ENCODE peak calls at places on chromosomes 12 and 14, in nine cellular contexts. O is upper lobe of right lung; W is left ventricle myocardium inferior; C is prostate gland; J is effector memory CD4-positive, alpha-beta T cell; Q is adrenal gland; X is esophagus squamous epithelium; B is aorta; M is pancreas. G is an unnamed sample. For H3K4me1, the result is how much of the 10 kb centered on the place peaks cover.

GRCh38 chr12:111311011-111311410 is 57.9 kb downstream of the PHETA1 start:
- DNase-seq in X (no peak), O (no peak), B (no peak), W (no peak), J (no peak), M (no peak), C (no peak), Q (no peak), G (no peak)

GRCh38 chr12:130747867-130748740 is 32.0 kb upstream of the RIMBP2 start:
- DNase-seq in W (peak), M (peak), O (peak), X (no peak), J (peak), Q (peak), B (peak), C (peak), G (peak)

GRCh38 chr14:104367811-104368750 is 211.5 kb upstream of the C14orf180 start:
- DNase-seq in J (no peak), B (peak), O (no peak), Q (no peak), W (no peak), C (no peak), X (no peak), M (no peak), G (peak)

GRCh38 chr14:97077253-97077653 is 280.1 kb downstream of the VRK1 start:
- DNase-seq in J (no peak), B (no peak), M (no peak), W (peak), X (no peak), O (no peak), Q (peak), C (no peak), G (peak)

GRCh38 chr12:13094349-13094748 is 9.1 kb downstream of the GSG1 start:
- DNase-seq in Q (no peak), O (no peak), B (no peak), M (no peak), X (no peak), W (no peak), J (no peak), C (no peak), G (no peak)

GRCh38 chr12:128381961-128382360 is 115.0 kb downstream of the TMEM132C start:
- DNase-seq in Q (no peak), C (no peak), W (no peak), J (no peak), O (no peak), B (no peak), M (no peak), X (no peak), G (no peak)

GRCh38 chr14:40599726-40600125 is 1007.0 kb upstream of the LRFN5 start:
- DNase-seq in X (no peak), C (no peak), Q (no peak), O (no peak), B (no peak), M (no peak), W (no peak), J (no peak), G (no peak)

GRCh38 chr12:2797721-2798418 is 3.1 kb downstream of the FKBP4 start:
- DNase-seq in X (no peak), W (peak), B (no peak), M (peak), O (no peak), Q (peak), C (no peak), J (no peak), G (peak)

GRCh38 chr14:76836029-76836630 is 9.9 kb downstream of the LRRC74A start:
- DNase-seq in J (no peak), C (no peak), W (no peak), B (no peak), Q (peak), M (peak), O (peak), X (no peak), G (no peak)

GRCh38 chr14:99236386-99237133 is 35.4 kb downstream of the BCL11B start:
- DNase-seq in Q (no peak), B (no peak), C (no peak), J (no peak), O (no peak), W (no peak), M (no peak), X (no peak), G (no peak)

GRCh38 chr12:69645031-69645430 is 34.3 kb upstream of the LRRC10 start:
- DNase-seq in O (no peak), B (no peak), J (no peak), Q (no peak), C (no peak), M (no peak), X (no peak), W (no peak), G (no peak)

GRCh38 chr12:28527631-28528249 is 337.5 kb downstream of the CCDC91 start:
- DNase-seq in Q (no peak), M (no peak), X (no peak), W (no peak), C (no peak), O (peak), J (no peak), B (no peak), G (no peak)

GRCh38 chr12:93813181-93813580 is 136.0 kb downstream of the CRADD start:
- DNase-seq in Q (no peak), W (no peak), J (no peak), M (no peak), B (no peak), C (no peak), O (no peak), X (no peak), G (no peak)

GRCh38 chr12:132554857-132555630 is 55.3 kb downstream of the LRCOL1 start:
- DNase-seq in O (no peak), B (no peak), J (no peak), C (no peak), Q (no peak), M (no peak), X (no peak), W (no peak), G (no peak)

GRCh38 chr12:2833810-2834209 is 1.0 kb downstream of the NRIP2 start:
- DNase-seq in C (no peak), J (no peak), O (no peak), Q (no peak), M (no peak), X (no peak), W (no peak), B (no peak), G (no peak)

GRCh38 chr12:92362785-92363184 is 217.1 kb upstream of the BTG1 start:
- DNase-seq in M (no peak), C (no peak), B (no peak), X (no peak), J (no peak), Q (no peak), O (no peak), W (no peak), G (no peak)

GRCh38 chr12:94080684-94081009 is 67.7 kb upstream of the PLXNC1 start:
- DNase-seq in W (no peak), X (no peak), O (no peak), M (no peak), C (no peak), Q (no peak), B (no peak), J (no peak), G (no peak)

GRCh38 chr14:65832431-65833253 is 420.1 kb downstream of the FUT8 start:
- DNase-seq in O (no peak), B (no peak), X (no peak), M (no peak), Q (no peak), W (no peak), C (no peak), J (no peak), G (no peak)

GRCh38 chr12:107331912-107332311 is 238.6 kb upstream of the CRY1 start:
- DNase-seq in B (no peak), W (no peak), Q (no peak), M (no peak), O (no peak), J (no peak), X (no peak), C (no peak), G (no peak)

GRCh38 chr12:1527789-1528188 is 66.6 kb downstream of the FBXL14 start:
- DNase-seq in B (no peak), J (no peak), Q (no peak), X (no peak), W (no peak), O (peak), M (no peak), C (no peak), G (no peak)

GRCh38 chr14:100132161-100132902 is 27.1 kb downstream of the DEGS2 start:
- DNase-seq in J (no peak), Q (no peak), M (no peak), B (peak), C (no peak), X (no peak), O (no peak), W (no peak), G (no peak)

GRCh38 chr12:113392563-113392962 is 11.1 kb downstream of the SDS start:
- DNase-seq in X (no peak), O (no peak), C (no peak), J (no peak), W (no peak), Q (no peak), B (no peak), M (no peak), G (no peak)
- H3K4me1 ChIP-seq in X (under half), O (under half), C (under half), J (under half), W (under half), Q (under half), B (under half), M (under half), G (under half)

GRCh38 chr12:82688035-82688501 is 1.4 kb downstream of the TMTC2 start:
- DNase-seq in B (no peak), Q (no peak), W (no peak), X (no peak), M (no peak), J (no peak), O (no peak), C (no peak), G (no peak)

GRCh38 chr12:82685721-82686222 is 934 bp upstream of the TMTC2 start:
- DNase-seq in W (peak), J (peak), C (peak), X (peak), M (peak), B (peak), Q (peak), O (peak), G (peak)

GRCh38 chr12:82686223-82687019 is at the start of gene TMTC2:
- DNase-seq in W (peak), O (peak), C (peak), M (peak), Q (peak), J (peak), X (peak), B (peak), G (peak)

GRCh38 chr12:82688619-82689018 is 1.9 kb downstream of the TMTC2 start:
- DNase-seq in X (no peak), M (no peak), W (no peak), Q (no peak), B (no peak), O (no peak), J (no peak), C (no peak), G (no peak)

DNA sequence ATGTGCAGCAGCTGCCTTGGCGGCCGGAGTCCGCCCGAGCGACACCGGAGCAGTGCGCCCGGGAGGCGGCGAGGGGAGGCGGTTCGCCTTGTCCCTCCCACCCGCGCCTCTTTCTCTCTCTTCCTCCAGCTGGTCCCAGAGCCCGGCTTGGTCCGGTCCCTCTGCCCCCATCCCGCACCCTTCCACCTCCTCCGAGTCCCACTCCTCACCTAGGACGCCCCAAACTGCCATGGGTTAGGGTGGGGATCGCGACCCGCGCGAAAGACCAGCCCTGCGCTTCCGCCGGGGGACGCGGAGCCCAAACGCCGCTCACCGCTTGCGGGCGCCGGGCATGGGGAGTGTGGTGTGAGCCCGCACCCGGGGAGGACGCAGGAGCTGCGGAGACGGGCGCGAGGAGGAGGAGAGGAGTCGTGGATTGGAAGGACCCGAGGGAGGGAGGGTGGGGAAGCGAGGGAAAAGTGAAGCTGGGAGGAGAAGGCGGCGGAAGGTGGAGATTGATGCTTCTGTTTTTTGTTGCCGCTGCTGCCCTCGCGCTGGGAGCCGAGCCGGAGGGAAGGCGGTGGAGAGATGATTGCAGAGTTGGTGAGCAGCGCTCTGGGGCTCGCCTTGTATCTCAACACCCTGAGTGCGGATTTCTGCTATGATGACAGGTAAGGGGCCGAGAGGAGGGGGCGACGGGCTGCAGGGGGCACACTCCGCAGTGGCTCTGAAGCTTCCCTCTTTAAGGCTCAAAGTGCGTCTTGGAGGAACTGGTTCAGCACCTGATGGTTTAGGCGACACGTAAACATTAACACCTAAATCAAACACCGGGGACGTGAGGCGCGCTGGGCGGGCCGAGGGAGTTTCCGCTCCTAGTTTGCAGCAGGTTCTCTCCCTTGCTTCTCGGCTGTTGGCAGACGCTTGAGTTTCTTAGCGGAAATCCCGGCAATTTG is 580 bp downstream of the TMTC2 start:
- DNase-seq in B (peak), Q (peak), C (peak), X (no peak), M (peak), O (peak), W (peak), J (peak), G (peak)
- H3K27ac ChIP-seq in B (peak), Q (peak), C (peak), X (peak), M (peak), O (peak), W (peak), J (peak), G (peak)

GRCh38 chr12:116870306-116870705 is 10.9 kb downstream of the HRK start:
- DNase-seq in X (no peak), Q (no peak), M (no peak), C (no peak), J (no peak), W (no peak), O (no peak), B (no peak), G (no peak)
- H3K4me1 ChIP-seq in X (under half), Q (under half), M (under half), C (under half), J (under half), W (under half), O (under half), B (under half), G (under half)

GRCh38 chr14:103201801-103202200 is 78.5 kb downstream of the TNFAIP2 start:
- DNase-seq in B (no peak), O (no peak), X (no peak), M (no peak), J (no peak), Q (no peak), W (no peak), C (no peak), G (no peak)
- H3K27ac ChIP-seq in B (no peak), O (no peak), X (no peak), M (no peak), J (no peak), Q (no peak), W (no peak), C (no peak), G (no peak)

DNA sequence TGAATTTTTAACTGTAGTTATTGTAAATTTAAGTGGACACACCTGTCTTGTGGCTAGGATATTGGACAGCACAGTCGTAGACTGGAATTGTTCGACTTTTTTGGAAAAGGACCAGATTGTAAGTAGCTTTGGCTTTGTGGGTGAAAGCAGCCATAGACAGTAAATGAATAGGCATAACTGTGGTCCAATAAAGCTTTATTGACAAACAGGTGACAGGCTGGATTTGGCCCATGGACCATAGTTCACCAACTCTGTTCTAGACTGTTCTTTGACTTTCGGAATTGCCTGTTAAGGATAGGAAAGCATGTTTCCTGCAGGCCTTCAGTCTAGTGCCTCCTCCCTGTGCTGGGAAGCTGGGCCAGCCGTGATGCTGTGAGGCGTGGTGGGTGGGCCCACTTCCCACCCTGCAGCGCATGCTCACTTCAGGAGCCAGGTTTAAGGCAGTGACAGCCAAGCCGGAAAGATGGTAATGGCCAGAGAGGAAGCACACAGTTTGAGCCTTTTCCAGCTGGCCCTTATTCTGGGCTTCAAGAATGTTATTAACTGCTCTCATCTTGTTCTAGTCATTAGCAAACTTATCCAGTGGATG is 51.8 kb downstream of the PPP2R5C start:
- DNase-seq in B (no peak), Q (no peak), W (peak), X (no peak), M (no peak), J (no peak), O (no peak), C (no peak), G (peak)
- H3K4me1 ChIP-seq in B (under half), Q (half or more), W (half or more), X (under half), M (half or more), J (half or more), O (under half), C (under half), G (under half)

GRCh38 chr14:95164506-95164905 is 7.2 kb upstream of the DICER1 start:
- DNase-seq in W (no peak), X (no peak), J (no peak), C (no peak), O (no peak), B (no peak), Q (no peak), M (no peak), G (no peak)

GRCh38 chr14:95165517-95165916 is 8.2 kb upstream of the DICER1 start:
- DNase-seq in B (no peak), J (no peak), W (no peak), O (no peak), Q (no peak), C (no peak), M (no peak), X (no peak), G (no peak)

GRCh38 chr14:95163666-95164065 is 6.3 kb upstream of the DICER1 start:
- DNase-seq in W (no peak), J (no peak), B (no peak), C (no peak), M (no peak), Q (no peak), O (no peak), X (no peak), G (no peak)

GRCh38 chr14:95163132-95163531 is 5.8 kb upstream of the DICER1 start:
- DNase-seq in W (no peak), B (no peak), X (no peak), Q (no peak), M (no peak), J (no peak), C (no peak), O (no peak), G (no peak)

GRCh38 chr14:95162641-95163040 is 5.3 kb upstream of the DICER1 start:
- DNase-seq in B (no peak), C (no peak), O (no peak), J (no peak), W (no peak), Q (no peak), X (no peak), M (no peak), G (no peak)
- H3K27ac ChIP-seq in B (no peak), C (no peak), O (no peak), J (no peak), W (no peak), Q (no peak), X (no peak), M (no peak), G (no peak)

DNA sequence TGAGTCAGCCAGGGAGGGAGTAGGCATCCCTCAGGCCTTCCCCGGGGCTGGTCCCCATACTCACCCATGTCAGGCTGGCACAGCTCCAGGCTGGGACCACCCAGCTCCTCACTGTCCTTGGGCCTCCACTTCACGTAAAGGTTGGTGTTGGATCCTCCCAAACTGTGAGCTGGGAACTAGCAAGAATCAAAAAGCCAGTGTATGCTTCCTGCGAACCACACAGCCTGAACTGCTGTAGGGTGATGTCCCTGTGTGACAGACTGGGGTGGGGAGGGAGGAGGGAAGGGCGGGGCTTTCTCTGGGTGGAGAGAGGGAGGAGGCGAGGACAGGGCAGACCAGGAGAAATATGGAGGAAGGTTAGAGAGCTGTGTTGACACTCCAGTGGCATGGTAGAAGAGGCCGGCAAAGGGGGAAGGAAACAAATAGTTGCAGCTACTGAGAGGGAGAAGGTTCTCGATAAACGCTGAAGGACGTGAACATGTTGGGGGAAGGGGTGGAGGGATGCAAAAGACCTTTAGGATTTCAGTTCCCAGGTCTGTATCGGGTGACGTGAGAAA is 6.1 kb upstream of the BAZ2A start:
- DNase-seq in X (no peak), J (peak), C (peak), M (peak), W (peak), O (peak), Q (peak), B (peak), G (peak)
- H3K4me1 ChIP-seq in X (under half), J (under half), C (under half), M (under half), W (half or more), O (under half), Q (under half), B (under half), G (under half)

GRCh38 chr14:87581298-87581697 is 411.7 kb downstream of the GALC start:
- DNase-seq in W (no peak), X (no peak), J (no peak), C (no peak), O (no peak), M (no peak), Q (no peak), B (no peak), G (no peak)
- H3K27ac ChIP-seq in W (no peak), X (no peak), J (no peak), C (no peak), O (no peak), M (no peak), Q (no peak), B (no peak), G (no peak)

GRCh38 chr14:95499354-95499750 is 17.1 kb downstream of the SYNE3 start:
- DNase-seq in B (no peak), Q (no peak), W (no peak), J (no peak), M (no peak), X (no peak), O (no peak), C (no peak), G (no peak)

GRCh38 chr14:95500201-95500681 is 16.2 kb downstream of the SYNE3 start:
- DNase-seq in M (no peak), Q (no peak), C (no peak), W (no peak), O (no peak), X (no peak), B (peak), J (no peak), G (peak)

GRCh38 chr14:95497561-95498011 is 18.9 kb downstream of the SYNE3 start:
- DNase-seq in Q (no peak), O (no peak), X (no peak), J (no peak), M (no peak), B (peak), C (no peak), W (no peak), G (no peak)

GRCh38 chr14:95496690-95497241 is 19.7 kb downstream of the SYNE3 start:
- DNase-seq in Q (no peak), W (no peak), B (peak), C (no peak), O (no peak), M (no peak), J (no peak), X (no peak), G (peak)

GRCh38 chr14:95498622-95499353 is 17.7 kb downstream of the SYNE3 start:
- DNase-seq in J (no peak), X (no peak), O (no peak), M (no peak), W (no peak), B (peak), C (no peak), Q (peak), G (peak)
- H3K4me1 ChIP-seq in J (under half), X (under half), O (under half), M (under half), W (half or more), B (under half), C (under half), Q (half or more), G (under half)